ENCODE peak calls at places on chromosome 16, in ten cellular contexts. One of them, this sample, is unnamed.

GRCh38 chr16:9097266-9098219 is 6.1 kb downstream of the HAPSTR1 start:
- DNase-seq in GM12865: no peak
- DNase-seq in heart right ventricle: no peak
- DNase-seq in ovary: no peak
- DNase-seq in PC-3: no peak
- DNase-seq in colonic mucosa: no peak
- DNase-seq in CD8-positive, alpha-beta T cell: no peak
- DNase-seq in epithelial cell of proximal tubule: no peak
- DNase-seq in mucosa of descending colon: no peak
- DNase-seq in cardiac muscle cell: no peak
- DNase-seq in this sample: no peak

GRCh38 chr16:46954562-46954961 is 18.9 kb downstream of the DNAJA2 start:
- DNase-seq in ovary: no peak
- DNase-seq in epithelial cell of proximal tubule: no peak
- DNase-seq in mucosa of descending colon: no peak
- DNase-seq in cardiac muscle cell: no peak
- DNase-seq in heart right ventricle: no peak
- DNase-seq in GM12865: no peak
- DNase-seq in PC-3: no peak
- DNase-seq in colonic mucosa: no peak
- DNase-seq in CD8-positive, alpha-beta T cell: no peak
- DNase-seq in this sample: no peak

GRCh38 chr16:46496701-46497100 is 124.5 kb downstream of the SHCBP1 start:
- DNase-seq in GM12865: no peak
- DNase-seq in cardiac muscle cell: no peak
- DNase-seq in CD8-positive, alpha-beta T cell: no peak
- DNase-seq in epithelial cell of proximal tubule: no peak
- DNase-seq in colonic mucosa: no peak
- DNase-seq in mucosa of descending colon: no peak
- DNase-seq in PC-3: no peak
- DNase-seq in heart right ventricle: no peak
- DNase-seq in ovary: no peak
- DNase-seq in this sample: no peak

GRCh38 chr16:49474741-49475140 is 101.1 kb downstream of the C16orf78 start:
- DNase-seq in colonic mucosa: no peak
- DNase-seq in PC-3: no peak
- DNase-seq in epithelial cell of proximal tubule: no peak
- DNase-seq in CD8-positive, alpha-beta T cell: no peak
- DNase-seq in heart right ventricle: no peak
- DNase-seq in GM12865: no peak
- DNase-seq in mucosa of descending colon: no peak
- DNase-seq in ovary: no peak
- DNase-seq in cardiac muscle cell: no peak
- DNase-seq in this sample: no peak

GRCh38 chr16:68272501-68273209 is 8.3 kb downstream of the SLC7A6 start:
- DNase-seq in ovary: no peak
- DNase-seq in cardiac muscle cell: no peak
- DNase-seq in colonic mucosa: peak; percentile 31
- DNase-seq in CD8-positive, alpha-beta T cell: peak; percentile 83
- DNase-seq in PC-3: no peak
- DNase-seq in GM12865: peak; percentile 39
- DNase-seq in mucosa of descending colon: peak; percentile 43
- DNase-seq in heart right ventricle: no peak
- DNase-seq in epithelial cell of proximal tubule: no peak
- DNase-seq in this sample: no peak

GRCh38 chr16:29662000-29662728 is 883 bp upstream of the SPN start:
- DNase-seq in ovary: no peak
- DNase-seq in GM12865: peak; percentile 83
- DNase-seq in heart right ventricle: no peak
- DNase-seq in mucosa of descending colon: no peak
- DNase-seq in CD8-positive, alpha-beta T cell: no peak
- DNase-seq in cardiac muscle cell: no peak
- DNase-seq in epithelial cell of proximal tubule: no peak
- DNase-seq in PC-3: no peak
- DNase-seq in colonic mucosa: no peak
- DNase-seq in this sample: no peak

GRCh38 chr16:85485379-85485778 is 127.7 kb upstream of the GSE1 start:
- DNase-seq in ovary: no peak
- DNase-seq in colonic mucosa: no peak
- DNase-seq in mucosa of descending colon: no peak
- DNase-seq in epithelial cell of proximal tubule: no peak
- DNase-seq in PC-3: no peak
- DNase-seq in cardiac muscle cell: no peak
- DNase-seq in heart right ventricle: no peak
- DNase-seq in GM12865: no peak
- DNase-seq in CD8-positive, alpha-beta T cell: no peak
- DNase-seq in this sample: no peak

GRCh38 chr16:88072571-88073001 is 121.4 kb downstream of the BANP start:
- DNase-seq in mucosa of descending colon: no peak
- DNase-seq in ovary: no peak
- DNase-seq in epithelial cell of proximal tubule: no peak
- DNase-seq in colonic mucosa: no peak
- DNase-seq in CD8-positive, alpha-beta T cell: no peak
- DNase-seq in PC-3: no peak
- DNase-seq in GM12865: no peak
- DNase-seq in cardiac muscle cell: no peak
- DNase-seq in heart right ventricle: no peak
- DNase-seq in this sample: no peak

GRCh38 chr16:50025544-50025931 is 513 bp downstream of the CNEP1R1 start:
- DNase-seq in epithelial cell of proximal tubule: no peak
- DNase-seq in GM12865: peak; percentile 23
- DNase-seq in colonic mucosa: peak; percentile 36
- DNase-seq in heart right ventricle: no peak
- DNase-seq in cardiac muscle cell: peak; percentile 22
- DNase-seq in CD8-positive, alpha-beta T cell: peak; percentile 41
- DNase-seq in ovary: peak; percentile 18
- DNase-seq in PC-3: peak; percentile 3
- DNase-seq in mucosa of descending colon: peak; percentile 43
- DNase-seq in this sample: no peak

GRCh38 chr16:87850009-87851006 is 19.0 kb downstream of the SLC7A5 start:
- DNase-seq in heart right ventricle: peak; percentile 72
- DNase-seq in colonic mucosa: peak; percentile 75
- DNase-seq in PC-3: peak; percentile 58
- DNase-seq in mucosa of descending colon: peak; percentile 78
- DNase-seq in GM12865: peak; percentile 73
- DNase-seq in CD8-positive, alpha-beta T cell: peak; percentile 79
- DNase-seq in ovary: peak; percentile 67
- DNase-seq in cardiac muscle cell: peak; percentile 55
- DNase-seq in epithelial cell of proximal tubule: no peak
- DNase-seq in this sample: peak; percentile 84

GRCh38 chr16:8032406-8032805 is 557.9 kb downstream of the TMEM114 start:
- DNase-seq in epithelial cell of proximal tubule: no peak
- DNase-seq in GM12865: no peak
- DNase-seq in colonic mucosa: no peak
- DNase-seq in CD8-positive, alpha-beta T cell: no peak
- DNase-seq in ovary: no peak
- DNase-seq in PC-3: no peak
- DNase-seq in heart right ventricle: no peak
- DNase-seq in mucosa of descending colon: no peak
- DNase-seq in cardiac muscle cell: no peak
- DNase-seq in this sample: no peak

GRCh38 chr16:25051446-25052160 is 36.4 kb upstream of the ARHGAP17 start:
- DNase-seq in CD8-positive, alpha-beta T cell: no peak
- DNase-seq in mucosa of descending colon: no peak
- DNase-seq in heart right ventricle: no peak
- DNase-seq in epithelial cell of proximal tubule: no peak
- DNase-seq in GM12865: peak; percentile 34
- DNase-seq in cardiac muscle cell: peak; percentile 37
- DNase-seq in ovary: no peak
- DNase-seq in colonic mucosa: no peak
- DNase-seq in PC-3: peak; percentile 13
- DNase-seq in this sample: no peak

GRCh38 chr16:81018496-81018895 is 11.5 kb downstream of the CENPN start:
- DNase-seq in mucosa of descending colon: no peak
- DNase-seq in epithelial cell of proximal tubule: no peak
- DNase-seq in CD8-positive, alpha-beta T cell: no peak
- DNase-seq in heart right ventricle: no peak
- DNase-seq in ovary: no peak
- DNase-seq in GM12865: no peak
- DNase-seq in PC-3: no peak
- DNase-seq in colonic mucosa: no peak
- DNase-seq in cardiac muscle cell: no peak
- DNase-seq in this sample: no peak

GRCh38 chr16:65071371-65072311 is 50.2 kb downstream of the CDH11 start:
- DNase-seq in cardiac muscle cell: peak; percentile 42
- DNase-seq in CD8-positive, alpha-beta T cell: no peak
- DNase-seq in GM12865: no peak
- DNase-seq in epithelial cell of proximal tubule: no peak
- DNase-seq in ovary: peak; percentile 59
- DNase-seq in PC-3: peak; percentile 42
- DNase-seq in mucosa of descending colon: no peak
- DNase-seq in heart right ventricle: peak; percentile 21
- DNase-seq in colonic mucosa: peak; percentile 23
- DNase-seq in this sample: no peak

GRCh38 chr16:21654881-21655280 is 2.5 kb upstream of the IGSF6 start:
- DNase-seq in CD8-positive, alpha-beta T cell: no peak
- DNase-seq in colonic mucosa: no peak
- DNase-seq in heart right ventricle: no peak
- DNase-seq in cardiac muscle cell: no peak
- DNase-seq in epithelial cell of proximal tubule: no peak
- DNase-seq in PC-3: no peak
- DNase-seq in mucosa of descending colon: no peak
- DNase-seq in ovary: no peak
- DNase-seq in GM12865: no peak
- DNase-seq in this sample: no peak

GRCh38 chr16:426906-427249 is 1.4 kb downstream of the RAB11FIP3 start:
- DNase-seq in heart right ventricle: no peak
- DNase-seq in cardiac muscle cell: no peak
- DNase-seq in ovary: peak; percentile 35
- DNase-seq in mucosa of descending colon: no peak
- DNase-seq in GM12865: no peak
- DNase-seq in PC-3: no peak
- DNase-seq in CD8-positive, alpha-beta T cell: no peak
- DNase-seq in epithelial cell of proximal tubule: no peak
- DNase-seq in colonic mucosa: no peak
- DNase-seq in this sample: no peak

GRCh38 chr16:89115216-89115949 is 21.7 kb downstream of the ACSF3 start:
- DNase-seq in mucosa of descending colon: peak; percentile 78
- DNase-seq in ovary: no peak
- DNase-seq in GM12865: peak; percentile 91
- DNase-seq in heart right ventricle: peak; percentile 74
- DNase-seq in colonic mucosa: peak; percentile 67
- DNase-seq in PC-3: no peak
- DNase-seq in CD8-positive, alpha-beta T cell: peak; percentile 99
- DNase-seq in cardiac muscle cell: peak; percentile 32
- DNase-seq in epithelial cell of proximal tubule: no peak
- DNase-seq in this sample: no peak

GRCh38 chr16:10729649-10730048 is 14.0 kb upstream of the NUBP1 start:
- DNase-seq in PC-3: peak; percentile 89
- DNase-seq in GM12865: no peak
- DNase-seq in mucosa of descending colon: peak; percentile 48
- DNase-seq in cardiac muscle cell: peak; percentile 43
- DNase-seq in epithelial cell of proximal tubule: no peak
- DNase-seq in colonic mucosa: no peak
- DNase-seq in ovary: peak; percentile 32
- DNase-seq in heart right ventricle: no peak
- DNase-seq in CD8-positive, alpha-beta T cell: no peak
- DNase-seq in this sample: no peak

GRCh38 chr16:9072806-9073341 is 18.6 kb upstream of the HAPSTR1 start:
- DNase-seq in heart right ventricle: no peak
- DNase-seq in GM12865: peak; percentile 77
- DNase-seq in cardiac muscle cell: peak; percentile 81
- DNase-seq in ovary: no peak
- DNase-seq in CD8-positive, alpha-beta T cell: no peak
- DNase-seq in mucosa of descending colon: no peak
- DNase-seq in colonic mucosa: no peak
- DNase-seq in epithelial cell of proximal tubule: no peak
- DNase-seq in PC-3: peak; percentile 54
- DNase-seq in this sample: no peak

GRCh38 chr16:11949527-11949926 is 7.7 kb upstream of the NPIPB2 start:
- DNase-seq in cardiac muscle cell: peak; percentile 46
- DNase-seq in PC-3: peak; percentile 68
- DNase-seq in heart right ventricle: no peak
- DNase-seq in epithelial cell of proximal tubule: no peak
- DNase-seq in CD8-positive, alpha-beta T cell: no peak
- DNase-seq in mucosa of descending colon: no peak
- DNase-seq in GM12865: peak; percentile 82
- DNase-seq in colonic mucosa: no peak
- DNase-seq in ovary: no peak
- DNase-seq in this sample: peak; percentile 27
- TF ChIP-seq CTCF in cardiac muscle cell: peak; percentile 46
- TF ChIP-seq CTCF in PC-3: peak; percentile 62
- TF ChIP-seq CTCF in heart right ventricle: peak; percentile 60
- TF ChIP-seq CTCF in epithelial cell of proximal tubule: peak; percentile 70
- TF ChIP-seq CTCF in CD8-positive, alpha-beta T cell: peak; percentile 44
- TF ChIP-seq CTCF in mucosa of descending colon: no peak
- TF ChIP-seq CTCF in GM12865: peak; percentile 73
- TF ChIP-seq CTCF in colonic mucosa: peak; percentile 14
- TF ChIP-seq CTCF in ovary: no peak
- TF ChIP-seq CTCF in this sample: peak; percentile 34

GRCh38 chr16:67177743-67178699 is 5.7 kb downstream of the MATCAP1 start:
- DNase-seq in mucosa of descending colon: peak; percentile 90
- DNase-seq in PC-3: peak; percentile 86
- DNase-seq in epithelial cell of proximal tubule: no peak
- DNase-seq in ovary: peak; percentile 60
- DNase-seq in CD8-positive, alpha-beta T cell: peak; percentile 69
- DNase-seq in GM12865: peak; percentile 55
- DNase-seq in cardiac muscle cell: peak; percentile 70
- DNase-seq in colonic mucosa: peak; percentile 86
- DNase-seq in heart right ventricle: peak; percentile 71
- DNase-seq in this sample: peak; percentile 72
- TF ChIP-seq CTCF in mucosa of descending colon: no peak
- TF ChIP-seq CTCF in PC-3: no peak
- TF ChIP-seq CTCF in epithelial cell of proximal tubule: no peak
- TF ChIP-seq CTCF in ovary: no peak
- TF ChIP-seq CTCF in CD8-positive, alpha-beta T cell: no peak
- TF ChIP-seq CTCF in GM12865: no peak
- TF ChIP-seq CTCF in cardiac muscle cell: no peak
- TF ChIP-seq CTCF in colonic mucosa: no peak
- TF ChIP-seq CTCF in heart right ventricle: peak; percentile 8
- TF ChIP-seq CTCF in this sample: no peak

DNA sequence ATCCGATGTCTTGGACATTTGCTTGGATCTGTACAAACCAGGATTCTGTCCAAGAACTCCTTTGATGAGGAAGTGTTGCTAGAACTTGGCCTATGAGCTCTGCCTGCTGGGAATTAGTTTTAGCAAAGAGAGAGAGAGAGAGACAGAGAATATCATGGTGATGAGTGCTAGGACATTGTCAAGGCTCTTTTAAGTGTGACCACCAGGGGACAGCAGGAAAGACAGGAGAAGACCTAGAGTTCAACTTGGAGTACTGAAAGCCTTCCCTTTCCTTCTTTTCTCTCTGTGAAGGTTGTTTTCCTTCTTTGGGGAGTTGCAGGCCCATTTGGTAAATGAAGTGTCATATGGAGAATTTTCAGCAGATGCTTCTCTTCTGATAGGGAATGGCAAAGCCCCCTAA is 389.2 kb upstream of the HSBP1 start:
- DNase-seq in colonic mucosa: no peak
- DNase-seq in cardiac muscle cell: no peak
- DNase-seq in mucosa of descending colon: no peak
- DNase-seq in heart right ventricle: no peak
- DNase-seq in epithelial cell of proximal tubule: no peak
- DNase-seq in PC-3: no peak
- DNase-seq in CD8-positive, alpha-beta T cell: no peak
- DNase-seq in ovary: no peak
- DNase-seq in GM12865: no peak
- DNase-seq in this sample: no peak
- TF ChIP-seq CTCF in colonic mucosa: no peak
- TF ChIP-seq CTCF in cardiac muscle cell: no peak
- TF ChIP-seq CTCF in mucosa of descending colon: no peak
- TF ChIP-seq CTCF in heart right ventricle: no peak
- TF ChIP-seq CTCF in epithelial cell of proximal tubule: peak; percentile 34
- TF ChIP-seq CTCF in PC-3: no peak
- TF ChIP-seq CTCF in CD8-positive, alpha-beta T cell: no peak
- TF ChIP-seq CTCF in ovary: no peak
- TF ChIP-seq CTCF in GM12865: peak; percentile 8
- TF ChIP-seq CTCF in this sample: no peak

GRCh38 chr16:78705694-78706093 is 606.2 kb downstream of the WWOX start:
- DNase-seq in GM12865: peak; percentile 37
- DNase-seq in CD8-positive, alpha-beta T cell: no peak
- DNase-seq in PC-3: peak; percentile 61
- DNase-seq in heart right ventricle: no peak
- DNase-seq in colonic mucosa: no peak
- DNase-seq in cardiac muscle cell: peak; percentile 15
- DNase-seq in mucosa of descending colon: no peak
- DNase-seq in ovary: no peak
- DNase-seq in epithelial cell of proximal tubule: no peak
- DNase-seq in this sample: no peak
- TF ChIP-seq CTCF in GM12865: peak; percentile 45
- TF ChIP-seq CTCF in CD8-positive, alpha-beta T cell: peak; percentile 46
- TF ChIP-seq CTCF in PC-3: peak; percentile 54
- TF ChIP-seq CTCF in heart right ventricle: peak; percentile 10
- TF ChIP-seq CTCF in colonic mucosa: peak; percentile 54
- TF ChIP-seq CTCF in cardiac muscle cell: peak; percentile 13
- TF ChIP-seq CTCF in mucosa of descending colon: peak; percentile 37
- TF ChIP-seq CTCF in ovary: no peak
- TF ChIP-seq CTCF in epithelial cell of proximal tubule: peak; percentile 46
- TF ChIP-seq CTCF in this sample: peak; percentile 60

This sample was measured in nephron progenitor cell.